ENCODE peak calls at places on chromosome 6, in four cellular contexts. One of them, this sample, is unnamed.

GRCh38 chr6:158869604-158870417 is 50.6 kb upstream of the EZR start:
- DNase-seq in HCT116: peak
- DNase-seq in stomach: peak
- DNase-seq in prostate gland: peak
- DNase-seq in this sample: peak

GRCh38 chr6:106213660-106214276 is 111.8 kb downstream of the ATG5 start:
- DNase-seq in prostate gland: no peak
- DNase-seq in stomach: no peak
- DNase-seq in HCT116: no peak
- DNase-seq in this sample: no peak

GRCh38 chr6:17656092-17656491 is 50.6 kb downstream of the NUP153 start:
- DNase-seq in HCT116: no peak
- DNase-seq in stomach: no peak
- DNase-seq in prostate gland: no peak
- DNase-seq in this sample: peak

GRCh38 chr6:127302728-127303675 is 36.3 kb downstream of the RNF146 start:
- DNase-seq in prostate gland: peak
- DNase-seq in stomach: peak
- DNase-seq in HCT116: peak
- DNase-seq in this sample: peak

GRCh38 chr6:162379762-162380409 is 347.7 kb downstream of the PRKN start:
- DNase-seq in stomach: no peak
- DNase-seq in prostate gland: no peak
- DNase-seq in HCT116: no peak
- DNase-seq in this sample: no peak

GRCh38 chr6:85641916-85642773 is 541 bp downstream of the SYNCRIP start:
- DNase-seq in prostate gland: peak
- DNase-seq in HCT116: no peak
- DNase-seq in stomach: peak
- DNase-seq in this sample: no peak

GRCh38 chr6:6105472-6106036 is 98.8 kb upstream of the NRN1 start:
- DNase-seq in prostate gland: no peak
- DNase-seq in stomach: no peak
- DNase-seq in HCT116: peak
- DNase-seq in this sample: no peak

GRCh38 chr6:33983109-33983475 is 162.8 kb downstream of the GRM4 start:
- DNase-seq in prostate gland: peak
- DNase-seq in HCT116: peak
- DNase-seq in stomach: peak
- DNase-seq in this sample: peak

GRCh38 chr6:152316024-152316423 is 321.1 kb downstream of the SYNE1 start:
- DNase-seq in prostate gland: no peak
- DNase-seq in HCT116: no peak
- DNase-seq in stomach: no peak
- DNase-seq in this sample: no peak

GRCh38 chr6:137497722-137498463 is 3.7 kb upstream of the OLIG3 start:
- DNase-seq in HCT116: no peak
- DNase-seq in prostate gland: no peak
- DNase-seq in stomach: no peak
- DNase-seq in this sample: no peak

GRCh38 chr6:96792791-96793190 is 44.5 kb downstream of the GPR63 start:
- DNase-seq in HCT116: no peak
- DNase-seq in stomach: no peak
- DNase-seq in prostate gland: no peak
- DNase-seq in this sample: no peak

GRCh38 chr6:3139090-3139903 is 18.0 kb downstream of the TUBB2A start:
- DNase-seq in stomach: peak
- DNase-seq in HCT116: no peak
- DNase-seq in prostate gland: peak
- DNase-seq in this sample: peak

GRCh38 chr6:106002005-106002404 is 84.1 kb upstream of the PRDM1 start:
- DNase-seq in prostate gland: no peak
- DNase-seq in stomach: no peak
- DNase-seq in HCT116: no peak
- DNase-seq in this sample: no peak

GRCh38 chr6:144515761-144516160 is 230.6 kb downstream of the UTRN start:
- DNase-seq in HCT116: no peak
- DNase-seq in stomach: no peak
- DNase-seq in prostate gland: no peak
- DNase-seq in this sample: no peak

GRCh38 chr6:5532941-5533340 is 271.6 kb downstream of the FARS2 start:
- DNase-seq in stomach: no peak
- DNase-seq in prostate gland: no peak
- DNase-seq in HCT116: no peak
- DNase-seq in this sample: no peak

GRCh38 chr6:160333101-160333500 is 15.1 kb upstream of the SLC22A3 start:
- DNase-seq in prostate gland: no peak
- DNase-seq in stomach: no peak
- DNase-seq in HCT116: no peak
- DNase-seq in this sample: no peak

GRCh38 chr6:71531006-71531405 is 242.4 kb downstream of the OGFRL1 start:
- DNase-seq in stomach: no peak
- DNase-seq in prostate gland: no peak
- DNase-seq in HCT116: no peak
- DNase-seq in this sample: no peak

GRCh38 chr6:71250050-71250689 is 38.4 kb upstream of the OGFRL1 start:
- DNase-seq in HCT116: no peak
- DNase-seq in prostate gland: no peak
- DNase-seq in stomach: no peak
- DNase-seq in this sample: peak

GRCh38 chr6:144637535-144637934 is 352.4 kb downstream of the UTRN start:
- DNase-seq in prostate gland: no peak
- DNase-seq in HCT116: no peak
- DNase-seq in stomach: no peak
- DNase-seq in this sample: peak

GRCh38 chr6:16338577-16339262 is 100.3 kb downstream of the GMPR start:
- DNase-seq in prostate gland: peak
- DNase-seq in HCT116: no peak
- DNase-seq in stomach: peak
- DNase-seq in this sample: no peak

GRCh38 chr6:79737172-79737571 is 106.0 kb downstream of the SH3BGRL2 start:
- DNase-seq in prostate gland: peak
- DNase-seq in HCT116: no peak
- DNase-seq in stomach: no peak
- DNase-seq in this sample: no peak

GRCh38 chr6:82144007-82144851 is 103.3 kb downstream of the IBTK start:
- DNase-seq in prostate gland: no peak
- DNase-seq in HCT116: peak
- DNase-seq in stomach: no peak
- DNase-seq in this sample: no peak
- TF ChIP-seq POLR2AphosphoS5 in prostate gland: no peak
- TF ChIP-seq POLR2AphosphoS5 in HCT116: peak
- TF ChIP-seq POLR2AphosphoS5 in stomach: peak
- TF ChIP-seq POLR2AphosphoS5 in this sample: no peak

GRCh38 chr6:110098511-110099116 is 80.9 kb downstream of the WASF1 start:
- DNase-seq in HCT116: no peak
- DNase-seq in stomach: no peak
- DNase-seq in prostate gland: peak
- DNase-seq in this sample: no peak
- H3K4me3 ChIP-seq in HCT116: no peak
- H3K4me3 ChIP-seq in stomach: no peak
- H3K4me3 ChIP-seq in prostate gland: no peak
- H3K4me3 ChIP-seq in this sample: no peak

GRCh38 chr6:44543664-44544063 is 156.2 kb downstream of the CDC5L start:
- DNase-seq in HCT116: no peak
- DNase-seq in prostate gland: no peak
- DNase-seq in stomach: no peak
- DNase-seq in this sample: no peak
- H3K27ac ChIP-seq in HCT116: no peak
- H3K27ac ChIP-seq in prostate gland: no peak
- H3K27ac ChIP-seq in stomach: no peak
- H3K27ac ChIP-seq in this sample: no peak

GRCh38 chr6:10627800-10628199 is 66.6 kb downstream of the C6orf52 start:
- DNase-seq in prostate gland: no peak
- DNase-seq in stomach: no peak
- DNase-seq in HCT116: no peak
- DNase-seq in this sample: no peak

GRCh38 chr6:10633216-10633615 is 61.2 kb downstream of the C6orf52 start:
- DNase-seq in prostate gland: no peak
- DNase-seq in stomach: no peak
- DNase-seq in HCT116: peak
- DNase-seq in this sample: peak

GRCh38 chr6:10626154-10626741 is 68.2 kb downstream of the C6orf52 start:
- DNase-seq in stomach: no peak
- DNase-seq in HCT116: no peak
- DNase-seq in prostate gland: no peak
- DNase-seq in this sample: no peak

GRCh38 chr6:10630178-10630577 is 64.2 kb downstream of the C6orf52 start:
- DNase-seq in stomach: no peak
- DNase-seq in prostate gland: no peak
- DNase-seq in HCT116: no peak
- DNase-seq in this sample: no peak
- TF ChIP-seq POLR2AphosphoS5 in stomach: no peak
- TF ChIP-seq POLR2AphosphoS5 in prostate gland: no peak
- TF ChIP-seq POLR2AphosphoS5 in HCT116: no peak
- TF ChIP-seq POLR2AphosphoS5 in this sample: no peak

GRCh38 chr6:129498950-129499870 is 210.8 kb downstream of the ARHGAP18 start:
- DNase-seq in stomach: no peak
- DNase-seq in prostate gland: peak
- DNase-seq in HCT116: peak
- DNase-seq in this sample: peak
- H3K4me3 ChIP-seq in stomach: no peak
- H3K4me3 ChIP-seq in prostate gland: no peak
- H3K4me3 ChIP-seq in HCT116: no peak
- H3K4me3 ChIP-seq in this sample: no peak

GRCh38 chr6:118693562-118693961 is 42.2 kb upstream of the CEP85L start:
- DNase-seq in HCT116: no peak
- DNase-seq in stomach: no peak
- DNase-seq in prostate gland: no peak
- DNase-seq in this sample: no peak

GRCh38 chr6:118696262-118696661 is 44.9 kb upstream of the CEP85L start:
- DNase-seq in stomach: no peak
- DNase-seq in HCT116: no peak
- DNase-seq in prostate gland: no peak
- DNase-seq in this sample: no peak

DNA sequence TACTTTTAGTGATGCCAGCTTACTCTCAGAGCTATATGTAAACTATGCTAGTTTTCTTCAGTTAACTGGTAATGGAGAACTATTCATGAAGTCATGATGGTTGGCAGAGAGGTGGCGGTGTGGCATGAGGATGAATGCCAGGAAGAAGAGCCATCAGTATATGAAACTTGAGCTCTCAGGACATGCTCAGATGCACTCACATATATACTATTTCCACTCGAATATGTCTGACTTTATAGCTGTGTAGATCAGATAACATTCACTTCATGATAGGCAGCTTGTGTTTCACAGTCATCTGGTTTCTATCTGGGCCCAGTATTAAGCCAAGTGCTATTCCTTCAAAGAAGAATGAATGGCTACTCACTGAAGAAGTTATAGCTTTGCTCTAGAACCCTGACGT is 46.2 kb upstream of the CEP85L start:
- DNase-seq in HCT116: no peak
- DNase-seq in stomach: no peak
- DNase-seq in prostate gland: no peak
- DNase-seq in this sample: no peak
- H3K27ac ChIP-seq in HCT116: no peak
- H3K27ac ChIP-seq in stomach: no peak
- H3K27ac ChIP-seq in prostate gland: no peak
- H3K27ac ChIP-seq in this sample: no peak

GRCh38 chr6:170286246-170286933 is 4.5 kb downstream of the DLL1 start:
- DNase-seq in HCT116: no peak
- DNase-seq in stomach: peak
- DNase-seq in prostate gland: no peak
- DNase-seq in this sample: no peak
- TF ChIP-seq POLR2AphosphoS5 in HCT116: no peak
- TF ChIP-seq POLR2AphosphoS5 in stomach: no peak
- TF ChIP-seq POLR2AphosphoS5 in prostate gland: no peak
- TF ChIP-seq POLR2AphosphoS5 in this sample: no peak

DNA sequence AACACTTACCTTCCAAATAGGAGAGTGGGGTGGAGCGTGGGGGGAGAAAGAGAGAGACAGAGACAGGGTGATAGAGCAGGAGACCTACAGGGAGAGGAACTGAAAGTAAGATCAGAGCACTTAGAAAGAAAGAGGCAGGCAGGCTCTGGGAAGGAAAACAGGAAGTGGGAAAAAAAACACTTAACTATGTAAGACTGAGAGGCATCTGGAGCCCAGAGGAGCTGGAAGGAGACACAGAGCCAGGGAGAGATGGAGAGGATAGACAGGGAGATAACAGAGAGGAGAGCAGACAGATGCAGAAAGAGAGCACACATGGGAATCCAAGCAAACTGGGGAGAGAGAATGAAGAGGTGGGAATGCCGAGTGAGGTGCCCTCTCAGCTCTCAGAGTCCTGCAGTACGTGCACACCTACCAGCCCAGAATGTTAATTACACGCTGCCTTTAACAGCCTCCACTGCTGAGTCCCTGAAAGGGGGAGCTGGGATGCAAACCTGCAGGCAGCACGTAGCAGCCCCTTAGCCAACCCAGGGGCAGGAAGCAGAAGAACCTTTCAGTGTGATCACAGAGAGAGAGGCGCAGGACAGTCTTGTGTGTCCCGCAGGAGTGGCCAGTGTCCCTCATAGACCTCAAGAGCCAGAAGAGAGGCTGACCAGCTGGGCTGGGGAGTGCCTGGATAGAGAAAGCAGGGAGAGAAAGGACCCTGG is 132.7 kb upstream of the LRFN2 start:
- DNase-seq in stomach: no peak
- DNase-seq in prostate gland: no peak
- DNase-seq in HCT116: no peak
- DNase-seq in this sample: no peak
- H3K4me3 ChIP-seq in stomach: no peak
- H3K4me3 ChIP-seq in prostate gland: no peak
- H3K4me3 ChIP-seq in HCT116: no peak
- H3K4me3 ChIP-seq in this sample: no peak